ENCODE peak calls at places on chromosome 14, in nine cellular contexts. G is HCT116, D is MM.1S, A is PC-3, Q is OCI-LY7, C is hepatocyte, B is GM23248, T is neural progenitor cell, W is SK-N-SH. H is an unnamed sample.

GRCh38 chr14:71290960-71291466 is 383.8 kb downstream of the PCNX1 start:
- DNase-seq in G (peak; percentile 23), D (peak; percentile 80), A (peak; percentile 99), Q (peak; percentile 11), C (peak; percentile 49), B (peak; percentile 89), T (no peak), W (no peak), H (no peak)

GRCh38 chr14:44165286-44165685 is 341.8 kb downstream of the FSCB start:
- DNase-seq in G (no peak), D (no peak), A (no peak), Q (no peak), C (no peak), B (no peak), T (no peak), W (no peak), H (no peak)

GRCh38 chr14:32256606-32257005 is 53.5 kb upstream of the RNU6-8 start:
- DNase-seq in G (no peak), D (no peak), A (peak; percentile 25), Q (no peak), C (no peak), B (peak; percentile 49), T (no peak), W (no peak), H (no peak)

GRCh38 chr14:76647699-76648298 is 113.5 kb upstream of the VASH1 start:
- DNase-seq in G (peak; percentile 48), D (peak; percentile 36), A (peak; percentile 71), Q (peak; percentile 65), C (peak; percentile 84), B (peak; percentile 81), T (peak; percentile 82), W (peak; percentile 62), H (peak; percentile 90)

GRCh38 chr14:60276347-60276746 is 27.3 kb downstream of the PPM1A start:
- DNase-seq in G (no peak), D (no peak), A (peak; percentile 33), Q (no peak), C (no peak), B (peak; percentile 22), T (no peak), W (no peak), H (no peak)

GRCh38 chr14:64612021-64612380 is 62.2 kb downstream of the PPP1R36 start:
- DNase-seq in G (no peak), D (no peak), A (peak; percentile 53), Q (no peak), C (no peak), B (peak; percentile 63), T (no peak), W (no peak), H (no peak)

GRCh38 chr14:26730929-26731618 is 133.2 kb upstream of the NOVA1 start:
- DNase-seq in G (no peak), D (no peak), A (peak; percentile 41), Q (peak; percentile 0), C (peak; percentile 30), B (peak; percentile 30), T (peak; percentile 67), W (peak; percentile 15), H (peak; percentile 80)

GRCh38 chr14:93939304-93940229 is 12.4 kb downstream of the FAM181A start:
- DNase-seq in G (peak; percentile 56), D (peak; percentile 49), A (peak; percentile 67), Q (peak; percentile 81), C (peak; percentile 90), B (peak; percentile 76), T (peak; percentile 93), W (peak; percentile 96), H (peak; percentile 89)

GRCh38 chr14:86013663-86014062 is 483.7 kb downstream of the FLRT2 start:
- DNase-seq in G (no peak), D (no peak), A (peak; percentile 44), Q (no peak), C (peak; percentile 6), B (no peak), T (no peak), W (no peak), H (no peak)

GRCh38 chr14:51546603-51547258 is 105.0 kb upstream of the FRMD6 start:
- DNase-seq in G (no peak), D (no peak), A (peak; percentile 33), Q (no peak), C (no peak), B (peak; percentile 18), T (no peak), W (no peak), H (no peak)

GRCh38 chr14:21026251-21026987 is 1.6 kb upstream of the NDRG2 start:
- DNase-seq in G (no peak), D (no peak), A (no peak), Q (no peak), C (no peak), B (no peak), T (no peak), W (no peak), H (peak; percentile 42)
- TF ChIP-seq EZH2phosphoT487 in G (no peak), D (no peak), A (no peak), Q (no peak), C (no peak), B (no peak), T (no peak), W (no peak), H (no peak)

GRCh38 chr14:99508896-99509629 is 27.9 kb downstream of the CCNK start:
- DNase-seq in G (no peak), D (no peak), A (no peak), Q (no peak), C (peak; percentile 8), B (no peak), T (peak; percentile 21), W (no peak), H (peak; percentile 51)
- TF ChIP-seq EZH2phosphoT487 in G (no peak), D (no peak), A (no peak), Q (no peak), C (no peak), B (no peak), T (no peak), W (no peak), H (no peak)

GRCh38 chr14:104361921-104362681 is 217.5 kb upstream of the C14orf180 start:
- DNase-seq in G (no peak), D (no peak), A (no peak), Q (no peak), C (no peak), B (no peak), T (no peak), W (peak; percentile 32), H (no peak)
- TF ChIP-seq EZH2phosphoT487 in G (no peak), D (no peak), A (no peak), Q (no peak), C (no peak), B (no peak), T (no peak), W (no peak), H (no peak)

DNA sequence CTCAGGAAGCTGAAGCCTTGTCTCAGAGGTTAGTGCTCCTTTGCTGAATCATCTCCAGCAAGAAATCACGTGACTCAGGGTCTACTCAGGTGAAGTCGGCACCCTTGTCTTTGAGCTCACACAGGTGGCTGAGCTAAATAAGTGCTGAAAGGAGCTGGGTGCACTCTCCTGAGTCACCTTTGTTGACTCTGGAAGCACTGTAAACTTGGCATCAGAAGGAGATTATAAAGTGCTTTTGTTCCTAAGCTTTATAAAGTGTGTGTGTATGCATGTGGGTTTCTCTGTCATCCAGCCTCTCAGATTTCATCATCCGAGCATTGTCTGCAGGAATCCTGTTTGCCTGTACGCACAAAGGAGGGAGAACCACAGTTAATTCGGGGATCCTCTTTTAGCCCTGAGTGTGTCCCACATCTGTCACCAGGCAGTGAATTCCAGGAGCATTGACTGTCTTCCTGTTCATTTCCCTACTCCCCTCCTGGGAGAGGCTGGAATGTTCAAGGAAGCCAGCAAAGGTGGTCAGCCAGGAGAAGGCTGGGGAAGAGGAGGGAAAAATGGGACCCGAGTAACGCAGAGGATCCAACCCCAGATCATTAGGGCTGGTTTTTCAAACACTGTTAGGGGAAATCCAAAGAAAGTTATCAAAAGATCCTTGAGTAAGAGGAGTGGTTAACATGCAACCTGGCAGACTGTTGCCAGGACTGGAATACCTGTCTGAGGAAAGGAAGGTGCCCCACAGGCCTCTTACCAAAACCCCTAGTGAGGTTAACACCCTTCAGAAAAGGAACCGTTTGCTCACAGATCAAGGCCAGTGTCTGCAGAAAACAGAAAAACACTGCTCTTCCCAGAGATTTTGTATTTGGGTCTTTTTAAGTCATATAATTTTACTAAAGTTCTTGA is 157.5 kb upstream of the HIF1A start:
- DNase-seq in G (peak; percentile 95), D (peak; percentile 46), A (peak; percentile 100), Q (peak; percentile 37), C (peak; percentile 92), B (peak; percentile 88), T (peak; percentile 54), W (no peak), H (peak; percentile 72)
- TF ChIP-seq EZH2phosphoT487 in G (no peak), D (no peak), A (no peak), Q (no peak), C (no peak), B (no peak), T (no peak), W (no peak), H (no peak)